ENCODE peak calls at places on chromosomes 2 and 18, in four cellular contexts. Z is cardiac fibroblast, W is HCT116, I is neural progenitor cell. U is an unnamed sample.

GRCh38 chr2:189613077-189613636 is 32.6 kb upstream of the SLC40A1 start:
- DNase-seq in W (no peak), I (no peak), Z (peak), U (peak)

GRCh38 chr2:133993160-133993559 is 260.7 kb upstream of the MGAT5 start:
- DNase-seq in Z (no peak), I (no peak), W (no peak), U (no peak)

GRCh38 chr2:191126386-191126785 is 24.4 kb downstream of the STAT4 start:
- DNase-seq in I (no peak), W (no peak), Z (no peak), U (no peak)

GRCh38 chr18:76953186-76953982 is 131.0 kb downstream of the ZNF236 start:
- DNase-seq in I (no peak), W (no peak), Z (peak), U (no peak)

GRCh38 chr2:3242747-3243369 is 134.8 kb downstream of the EIPR1 start:
- DNase-seq in I (no peak), W (no peak), Z (peak), U (peak)

GRCh38 chr2:215883799-215884198 is 129.6 kb downstream of the MREG start:
- DNase-seq in W (no peak), I (no peak), Z (no peak), U (no peak)

GRCh38 chr18:45617284-45617683 is 2.0 kb downstream of the SLC14A2 start:
- DNase-seq in I (no peak), Z (peak), W (peak), U (peak)

GRCh38 chr2:46248171-46248570 is 49.0 kb upstream of the EPAS1 start:
- DNase-seq in I (no peak), Z (peak), W (no peak), U (no peak)

GRCh38 chr2:99600929-99601680 is 111.3 kb upstream of the REV1 start:
- DNase-seq in W (no peak), Z (no peak), I (peak), U (no peak)

GRCh38 chr18:42176599-42176998 is 221.6 kb downstream of the PIK3C3 start:
- DNase-seq in I (no peak), W (no peak), Z (no peak), U (no peak)

GRCh38 chr18:76592981-76593381 is 97.9 kb upstream of the ZNF516 start:
- DNase-seq in Z (peak), I (peak), W (no peak), U (no peak)

GRCh38 chr2:36965751-36966369 is 476 bp downstream of the STRN start:
- DNase-seq in Z (no peak), W (no peak), I (peak), U (peak)

GRCh38 chr2:239588451-239589269 is 187.8 kb upstream of the HDAC4 start:
- DNase-seq in Z (no peak), W (no peak), I (no peak), U (no peak)

GRCh38 chr2:145987797-145988196 is 1467.9 kb upstream of the ZEB2 start:
- DNase-seq in I (no peak), Z (peak), W (no peak), U (peak)

GRCh38 chr2:172977330-172978052 is 98.2 kb upstream of the MAP3K20 start:
- DNase-seq in I (peak), Z (no peak), W (no peak), U (no peak)

GRCh38 chr2:12096425-12096824 is 350.0 kb downstream of the LPIN1 start:
- DNase-seq in I (no peak), W (no peak), Z (no peak), U (no peak)

GRCh38 chr2:26757873-26758789 is 6.0 kb upstream of the SLC35F6 start:
- DNase-seq in W (peak), I (no peak), Z (peak), U (peak)

GRCh38 chr2:223057545-223057944 is 5.6 kb downstream of the KCNE4 start:
- DNase-seq in Z (peak), W (no peak), I (no peak), U (peak)

GRCh38 chr18:75473316-75473715 is 45.8 kb upstream of the SMIM21 start:
- DNase-seq in I (no peak), Z (no peak), W (no peak), U (peak)

GRCh38 chr2:203446071-203446481 is 89.0 kb downstream of the RAPH1 start:
- DNase-seq in W (no peak), Z (peak), I (no peak), U (peak)

GRCh38 chr2:20614201-20615045 is 36.5 kb downstream of the HS1BP3 start:
- DNase-seq in I (peak), W (no peak), Z (no peak), U (peak)

GRCh38 chr2:8477511-8478132 is 204.2 kb upstream of the ID2 start:
- DNase-seq in Z (no peak), I (no peak), W (no peak), U (no peak)

GRCh38 chr2:77296791-77297190 is 225.4 kb downstream of the LRRTM4 start:
- DNase-seq in W (no peak), I (peak), Z (no peak), U (no peak)

GRCh38 chr2:73925853-73926492 is 707 bp upstream of the DGUOK start:
- DNase-seq in W (no peak), I (no peak), Z (no peak), U (no peak)

GRCh38 chr18:581106-581505 is 926 bp downstream of the CETN1 start:
- DNase-seq in Z (peak), W (no peak), I (peak), U (no peak)

GRCh38 chr18:51160646-51161045 is 36.8 kb downstream of the MEX3C start:
- DNase-seq in I (no peak), Z (no peak), W (no peak), U (no peak)

GRCh38 chr2:176096986-176097819 is 2.4 kb upstream of the HOXD12 start:
- DNase-seq in I (peak), Z (peak), W (peak), U (peak)

GRCh38 chr2:186862869-186863709 is 14.1 kb upstream of the ZSWIM2 start:
- DNase-seq in I (peak), W (peak), Z (peak), U (peak)

GRCh38 chr2:224122542-224122941 is 83.5 kb upstream of the SERPINE2 start:
- DNase-seq in W (no peak), I (no peak), Z (no peak), U (peak)

GRCh38 chr2:226579519-226579918 is 220.1 kb downstream of the IRS1 start:
- DNase-seq in W (no peak), I (no peak), Z (no peak), U (peak)

GRCh38 chr2:20012282-20013060 is at the start of gene MATN3:
- DNase-seq in I (peak), W (no peak), Z (peak), U (no peak)

GRCh38 chr18:27954226-27954625 is 222.7 kb downstream of the CDH2 start:
- DNase-seq in Z (peak), W (no peak), I (peak), U (peak)

GRCh38 chr2:240782886-240783818 is 36.9 kb downstream of the KIF1A start:
- DNase-seq in W (no peak), I (no peak), Z (no peak), U (no peak)

GRCh38 chr18:24544141-24544498 is 83.7 kb downstream of the HRH4 start:
- DNase-seq in Z (peak), W (peak), I (peak), U (peak)

DNA sequence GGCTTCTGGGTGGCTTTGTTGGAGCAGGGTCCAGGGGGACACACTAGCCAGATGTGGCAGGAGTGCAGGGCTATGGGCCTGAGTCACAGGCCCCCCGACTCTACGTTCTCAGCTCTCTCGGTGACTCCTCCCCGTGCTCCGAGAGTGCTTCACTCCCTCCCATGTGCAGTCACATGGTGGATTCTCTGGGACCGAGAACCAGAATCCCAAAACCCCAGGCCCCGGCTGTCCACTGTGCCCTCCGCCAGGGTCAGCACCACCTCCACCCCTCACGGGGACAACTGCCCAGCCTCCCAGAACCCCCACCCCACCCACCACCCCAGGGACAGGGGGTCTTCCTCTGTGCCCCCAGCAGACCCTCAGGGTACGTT is 4.2 kb downstream of the RAMP1 start:
- DNase-seq in I (no peak), W (no peak), Z (no peak), U (no peak)
- H3K4me3 ChIP-seq in I (no peak), W (peak), Z (no peak), U (no peak)

DNA sequence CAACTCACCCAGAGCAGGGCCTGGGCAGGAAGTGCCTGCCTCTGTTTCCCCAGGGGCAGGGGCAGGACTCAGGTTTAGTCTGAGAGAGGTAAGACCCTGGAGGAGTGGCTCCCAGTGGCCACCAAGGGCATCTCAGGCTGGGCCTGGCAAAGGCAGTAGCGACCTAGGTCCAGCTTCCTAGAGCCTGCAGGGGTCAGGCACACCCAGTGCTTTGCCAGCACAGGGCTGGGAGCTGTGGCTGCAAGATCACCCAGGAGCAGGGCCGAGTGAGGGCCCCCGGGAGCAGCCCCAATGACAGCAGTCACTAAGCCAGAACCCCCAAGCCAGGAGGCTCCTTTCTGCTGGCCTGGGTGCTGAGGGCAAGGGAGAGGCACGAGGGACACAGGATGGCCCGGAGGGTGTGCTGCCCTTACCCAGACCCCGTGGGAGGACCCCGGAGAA is 8.8 kb upstream of the DUSP2 start:
- DNase-seq in I (no peak), Z (no peak), W (no peak), U (no peak)
- TF ChIP-seq CTCF in I (no peak), Z (no peak), W (peak), U (no peak)

DNA sequence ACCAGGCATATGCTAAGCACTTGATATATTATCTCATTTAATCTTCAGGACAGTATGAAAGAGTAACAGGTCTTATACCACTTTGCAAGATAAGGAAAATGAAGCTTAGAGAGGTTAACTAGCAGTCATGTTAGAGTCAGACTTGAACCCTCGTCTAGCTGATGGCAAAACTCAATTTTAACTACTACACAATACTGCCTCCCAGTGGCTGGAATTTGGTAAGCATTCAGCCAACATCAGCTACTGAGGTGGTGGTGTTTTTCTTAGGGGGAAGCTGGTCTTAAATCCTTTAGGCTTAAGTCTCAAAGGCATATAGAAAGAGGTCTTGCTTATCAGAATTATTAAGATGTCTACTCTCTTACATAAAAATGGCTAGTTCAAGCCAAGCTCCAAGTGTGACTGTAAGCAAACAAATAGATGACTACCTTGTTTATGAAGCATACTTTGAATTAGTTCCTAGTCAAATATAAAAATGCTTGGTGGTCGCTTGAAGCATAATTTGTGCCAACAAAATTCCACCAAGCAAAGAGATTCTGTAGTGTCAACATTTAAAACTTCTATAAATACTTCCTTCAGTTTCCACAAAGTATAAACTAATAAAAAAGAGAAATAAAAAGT is 325.4 kb upstream of the FIGN start:
- DNase-seq in Z (peak), W (peak), I (peak), U (peak)
- H3K4me3 ChIP-seq in Z (no peak), W (no peak), I (no peak), U (no peak)

GRCh38 chr2:222052934-222053367 is 245.8 kb downstream of the PAX3 start:
- DNase-seq in I (peak), Z (no peak), W (peak), U (no peak)
- TF ChIP-seq CTCF in I (peak), Z (no peak), W (peak), U (peak)

GRCh38 chr2:217918220-217919024 is 84.4 kb downstream of the TNS1 start:
- DNase-seq in I (peak), Z (no peak), W (no peak), U (no peak)
- H3K4me3 ChIP-seq in I (no peak), Z (no peak), W (no peak), U (no peak)

DNA sequence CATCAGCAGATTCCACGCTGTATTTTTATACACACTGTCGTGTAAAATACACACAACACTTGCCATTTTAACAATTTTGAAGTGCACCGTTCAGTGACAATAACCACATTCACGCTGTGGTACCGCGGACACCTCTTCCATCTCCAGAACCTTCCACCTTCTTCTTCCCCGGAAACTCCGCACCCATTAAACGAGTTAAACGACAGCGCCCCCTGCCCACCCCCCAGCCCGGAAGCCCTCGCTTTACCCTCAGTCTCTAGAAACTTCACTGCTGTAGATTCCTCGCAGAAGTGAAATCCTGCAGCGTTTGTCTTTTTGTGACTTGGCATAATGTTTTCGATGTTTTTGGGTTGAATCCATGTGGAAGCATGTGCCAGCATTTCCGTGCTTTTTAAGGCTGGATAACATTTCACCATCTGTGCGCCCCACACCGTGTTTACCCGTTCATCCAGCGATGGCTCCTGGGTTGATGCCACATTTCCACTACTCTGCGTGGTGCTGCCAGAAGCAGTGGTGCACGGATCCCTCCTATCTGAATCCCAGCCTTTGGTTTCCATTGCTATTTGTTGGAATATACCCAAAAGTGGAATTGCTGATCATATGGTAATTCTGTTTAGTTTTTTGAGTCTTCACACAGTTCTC is 32.1 kb upstream of the TMEM18 start:
- DNase-seq in W (no peak), I (no peak), Z (no peak), U (no peak)
- TF ChIP-seq CTCF in W (no peak), I (peak), Z (no peak), U (no peak)

GRCh38 chr2:41932241-41933034 is 115.4 kb upstream of the PKDCC start:
- DNase-seq in W (no peak), I (no peak), Z (peak), U (peak)
- H3K4me3 ChIP-seq in W (no peak), I (no peak), Z (no peak), U (no peak)

U was measured in fibroblast of mammary gland.